ENCODE peak calls at places on chromosomes 16 and 17, in six cellular contexts. R is hippocampal formation; W is T-helper 2 cell; T is pancreas; Y is naive thymus-derived CD4-positive, alpha-beta T cell; U is GM19239. K is an unnamed sample.

GRCh38 chr17:76909971-76910760 is 42.0 kb downstream of the MGAT5B start:
- DNase-seq in R (no peak), W (peak), T (peak), Y (peak), U (peak), K (no peak)

GRCh38 chr17:46097497-46097896 is 95.7 kb downstream of the KANSL1 start:
- DNase-seq in R (no peak), W (no peak), T (no peak), Y (no peak), U (no peak), K (no peak)

GRCh38 chr17:45709889-45710288 is 74.2 kb upstream of the CRHR1 start:
- DNase-seq in R (no peak), W (no peak), T (no peak), Y (no peak), U (no peak), K (no peak)

GRCh38 chr16:10114411-10114810 is 67.8 kb downstream of the GRIN2A start:
- DNase-seq in R (no peak), W (no peak), T (no peak), Y (no peak), U (no peak), K (no peak)

GRCh38 chr17:52170963-52171572 is 12.6 kb upstream of the CA10 start:
- DNase-seq in R (no peak), W (no peak), T (peak), Y (no peak), U (no peak), K (no peak)

GRCh38 chr16:81945665-81946064 is 65.6 kb downstream of the SDR42E1 start:
- DNase-seq in R (no peak), W (no peak), T (no peak), Y (no peak), U (no peak), K (no peak)

GRCh38 chr17:16349461-16349860 is 3.8 kb downstream of the CENPV start:
- DNase-seq in R (no peak), W (no peak), T (no peak), Y (no peak), U (no peak), K (no peak)

GRCh38 chr17:5042152-5043022 is 7.2 kb upstream of the SLC52A1 start:
- DNase-seq in R (no peak), W (no peak), T (no peak), Y (no peak), U (no peak), K (peak)

GRCh38 chr16:28311913-28312312 is 19.6 kb downstream of the SBK1 start:
- DNase-seq in R (no peak), W (no peak), T (no peak), Y (no peak), U (no peak), K (no peak)

GRCh38 chr16:57226701-57227621 is 18.1 kb upstream of the ARL2BP start:
- DNase-seq in R (no peak), W (no peak), T (no peak), Y (no peak), U (no peak), K (no peak)

GRCh38 chr16:4690946-4691665 is 2.3 kb upstream of the NUDT16L1 start:
- DNase-seq in R (no peak), W (no peak), T (no peak), Y (no peak), U (no peak), K (no peak)

GRCh38 chr17:45040459-45040858 is 11.0 kb downstream of the DCAKD start:
- DNase-seq in R (no peak), W (no peak), T (no peak), Y (no peak), U (no peak), K (no peak)

GRCh38 chr16:69566437-69567030 is 768 bp downstream of the NFAT5 start:
- DNase-seq in R (no peak), W (peak), T (peak), Y (no peak), U (no peak), K (no peak)

GRCh38 chr16:65122974-65123845 is 1.3 kb upstream of the CDH11 start:
- DNase-seq in R (no peak), W (no peak), T (no peak), Y (no peak), U (no peak), K (no peak)

GRCh38 chr17:9498490-9498889 is 77.1 kb downstream of the STX8 start:
- DNase-seq in R (no peak), W (no peak), T (no peak), Y (no peak), U (no peak), K (no peak)

GRCh38 chr17:75181608-75182318 is 996 bp downstream of the SUMO2 start:
- DNase-seq in R (no peak), W (peak), T (no peak), Y (peak), U (peak), K (peak)

GRCh38 chr16:57689772-57690558 is 4.6 kb upstream of the DRC7 start:
- DNase-seq in R (no peak), W (no peak), T (no peak), Y (peak), U (peak), K (peak)